ENCODE peak calls at places on chromosomes 12 and 14, in nine cellular contexts. H is thyroid gland; A is HepG2; I is DND-41; U is CD4-positive, CD25-positive, alpha-beta regulatory T cell; W is psoas muscle; E is cardiac muscle cell; Q is ovary; K is GM12878. S is an unnamed sample.

GRCh38 chr14:34699873-34700621 is 14.3 kb downstream of the CFL2 start:
- DNase-seq in H (no peak), A (peak; percentile 89), I (no peak), U (no peak), W (no peak), E (no peak), Q (no peak), K (no peak), S (no peak)

GRCh38 chr12:3885179-3886094 is 12.2 kb upstream of the PARP11 start:
- DNase-seq in H (no peak), A (peak; percentile 36), I (peak; percentile 37), U (peak; percentile 71), W (no peak), E (peak; percentile 56), Q (peak; percentile 46), K (no peak), S (peak; percentile 26)

GRCh38 chr14:79411403-79412174 is 799.7 kb downstream of the DIO2 start:
- DNase-seq in H (no peak), A (no peak), I (no peak), U (no peak), W (no peak), E (no peak), Q (no peak), K (no peak), S (no peak)

GRCh38 chr12:91877022-91877421 is 268.6 kb downstream of the BTG1 start:
- DNase-seq in H (peak; percentile 6), A (no peak), I (peak; percentile 87), U (peak; percentile 97), W (no peak), E (no peak), Q (no peak), K (peak; percentile 20), S (peak; percentile 73)

GRCh38 chr14:94638330-94638729 is 26.1 kb downstream of the SERPINA3 start:
- DNase-seq in H (no peak), A (no peak), I (no peak), U (no peak), W (no peak), E (no peak), Q (no peak), K (no peak), S (no peak)

GRCh38 chr14:79656086-79656485 is 555.2 kb downstream of the DIO2 start:
- DNase-seq in H (no peak), A (no peak), I (no peak), U (no peak), W (no peak), E (no peak), Q (no peak), K (no peak), S (no peak)

GRCh38 chr12:77347009-77347408 is 281.6 kb upstream of the E2F7 start:
- DNase-seq in H (no peak), A (no peak), I (no peak), U (no peak), W (no peak), E (no peak), Q (no peak), K (no peak), S (no peak)

GRCh38 chr14:90545966-90546751 is 149.3 kb downstream of the CALM1 start:
- DNase-seq in H (peak; percentile 64), A (no peak), I (no peak), U (no peak), W (peak; percentile 87), E (peak; percentile 71), Q (no peak), K (no peak), S (no peak)

GRCh38 chr12:52050116-52050770 is 999 bp upstream of the NR4A1 start:
- DNase-seq in H (peak; percentile 69), A (no peak), I (no peak), U (no peak), W (no peak), E (no peak), Q (peak; percentile 81), K (no peak), S (no peak)

GRCh38 chr12:119692410-119692809 is 24.5 kb downstream of the PRKAB1 start:
- DNase-seq in H (no peak), A (no peak), I (no peak), U (no peak), W (no peak), E (no peak), Q (no peak), K (no peak), S (no peak)

GRCh38 chr12:20455001-20455706 is 86.8 kb downstream of the PDE3A start:
- DNase-seq in H (no peak), A (no peak), I (no peak), U (no peak), W (no peak), E (no peak), Q (no peak), K (no peak), S (no peak)

GRCh38 chr14:68501621-68502052 is 291.2 kb downstream of the ZFP36L1 start:
- DNase-seq in H (peak; percentile 99), A (no peak), I (no peak), U (no peak), W (peak; percentile 68), E (no peak), Q (no peak), K (no peak), S (no peak)

GRCh38 chr12:11500222-11500860 is 105.0 kb upstream of the PRB2 start:
- DNase-seq in H (peak; percentile 88), A (peak; percentile 19), I (peak; percentile 66), U (peak; percentile 49), W (peak; percentile 81), E (peak; percentile 97), Q (peak; percentile 48), K (no peak), S (peak; percentile 69)

GRCh38 chr12:79296871-79297270 is 393.9 kb downstream of the PAWR start:
- DNase-seq in H (no peak), A (no peak), I (no peak), U (no peak), W (no peak), E (no peak), Q (no peak), K (no peak), S (no peak)

GRCh38 chr14:51302319-51303030 is 62.4 kb downstream of the TMX1 start:
- DNase-seq in H (no peak), A (no peak), I (no peak), U (no peak), W (no peak), E (no peak), Q (no peak), K (no peak), S (no peak)

GRCh38 chr14:46091819-46092218 is 559.8 kb downstream of the RPL10L start:
- DNase-seq in H (no peak), A (no peak), I (no peak), U (no peak), W (no peak), E (no peak), Q (no peak), K (no peak), S (no peak)

GRCh38 chr12:62713723-62714122 is 221.2 kb downstream of the PPM1H start:
- DNase-seq in H (no peak), A (no peak), I (no peak), U (no peak), W (no peak), E (no peak), Q (no peak), K (no peak), S (no peak)

DNA sequence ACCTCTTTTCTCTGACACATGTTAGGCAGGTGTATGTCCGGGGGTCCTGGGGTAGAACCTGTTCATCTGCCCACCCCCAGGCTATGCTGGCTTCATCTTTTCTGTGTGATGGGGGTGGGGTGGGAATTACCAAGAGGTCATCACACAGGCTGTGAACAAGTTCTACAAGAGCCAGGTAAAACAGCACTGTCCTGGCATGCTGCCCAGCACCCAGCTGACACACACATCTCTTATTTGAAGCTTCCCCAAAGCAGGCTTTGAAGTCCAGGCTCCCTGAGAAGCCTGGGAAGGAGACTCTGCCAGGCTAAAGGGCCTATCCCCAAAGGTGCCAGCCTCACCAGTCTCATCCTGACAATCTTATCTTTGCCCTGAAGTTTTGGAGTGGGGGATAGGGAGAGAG is 141.1 kb downstream of the ALG10 start:
- DNase-seq in H (peak; percentile 24), A (no peak), I (no peak), U (no peak), W (no peak), E (no peak), Q (no peak), K (no peak), S (no peak)
- H3K9me3 ChIP-seq in H (no peaks in the 10 kb centered on the region), A (no peaks in the 10 kb centered on the region), I (no peaks in the 10 kb centered on the region), U (no peaks in the 10 kb centered on the region), W (no peaks in the 10 kb centered on the region), E (no peaks in the 10 kb centered on the region), Q (no peaks in the 10 kb centered on the region), K (no peaks in the 10 kb centered on the region), S (no peaks in the 10 kb centered on the region)

DNA sequence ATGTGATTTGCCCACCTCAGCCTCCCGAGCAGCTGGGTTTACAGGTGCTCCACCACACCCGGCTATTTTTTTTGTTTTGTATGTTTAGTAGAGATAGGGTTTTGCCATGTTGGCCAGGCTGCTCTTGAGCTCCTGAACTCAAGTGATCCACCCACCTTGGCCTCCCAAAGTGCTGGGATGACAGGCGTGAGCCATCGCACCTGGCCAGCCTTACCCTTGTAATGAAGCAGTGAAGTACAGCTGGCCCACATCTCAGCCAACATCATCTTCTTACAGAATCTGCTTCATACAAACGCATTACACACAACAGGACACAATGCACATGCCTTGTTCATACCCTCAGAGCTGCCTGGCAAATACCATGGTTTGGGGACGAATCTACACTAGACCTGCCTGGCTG is 31.3 kb upstream of the CHFR start:
- DNase-seq in H (no peak), A (no peak), I (no peak), U (no peak), W (no peak), E (no peak), Q (no peak), K (no peak), S (no peak)
- H3K9me3 ChIP-seq in H (no peaks in the 10 kb centered on the region), A (peaks cover 100% of the 10 kb centered on the region), I (peaks cover 57% of the 10 kb centered on the region), U (peaks cover 61% of the 10 kb centered on the region), W (peaks cover 95% of the 10 kb centered on the region), E (peaks cover 21% of the 10 kb centered on the region), Q (no peaks in the 10 kb centered on the region), K (peaks cover 13% of the 10 kb centered on the region), S (peaks cover 89% of the 10 kb centered on the region)

DNA sequence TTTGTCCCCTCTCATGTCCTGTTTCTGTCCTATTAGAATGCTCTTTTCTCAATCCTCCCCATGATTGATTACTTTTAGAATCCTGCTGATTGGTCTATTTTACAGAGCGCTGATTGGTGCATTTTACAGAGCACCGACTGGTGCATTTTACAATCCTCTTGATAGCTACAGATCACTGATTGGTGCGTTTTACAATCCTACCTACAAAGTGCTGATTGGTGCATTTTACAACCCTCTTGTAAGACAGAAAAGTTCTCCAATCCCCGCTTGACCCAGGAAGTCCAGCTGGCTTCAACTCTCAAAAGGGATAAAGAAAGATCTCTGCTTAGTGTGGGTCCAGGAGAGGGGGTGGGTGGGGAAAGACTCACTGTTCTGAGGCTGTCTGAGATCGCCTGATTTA is 71.3 kb downstream of the DHRS2 start:
- DNase-seq in H (no peak), A (no peak), I (no peak), U (no peak), W (no peak), E (no peak), Q (no peak), K (no peak), S (no peak)
- H3K9me3 ChIP-seq in H (no peaks in the 10 kb centered on the region), A (peaks cover 66% of the 10 kb centered on the region), I (peaks cover 26% of the 10 kb centered on the region), U (peaks cover 9% of the 10 kb centered on the region), W (no peaks in the 10 kb centered on the region), E (no peaks in the 10 kb centered on the region), Q (no peaks in the 10 kb centered on the region), K (peaks cover 2% of the 10 kb centered on the region), S (peaks cover 12% of the 10 kb centered on the region)

DNA sequence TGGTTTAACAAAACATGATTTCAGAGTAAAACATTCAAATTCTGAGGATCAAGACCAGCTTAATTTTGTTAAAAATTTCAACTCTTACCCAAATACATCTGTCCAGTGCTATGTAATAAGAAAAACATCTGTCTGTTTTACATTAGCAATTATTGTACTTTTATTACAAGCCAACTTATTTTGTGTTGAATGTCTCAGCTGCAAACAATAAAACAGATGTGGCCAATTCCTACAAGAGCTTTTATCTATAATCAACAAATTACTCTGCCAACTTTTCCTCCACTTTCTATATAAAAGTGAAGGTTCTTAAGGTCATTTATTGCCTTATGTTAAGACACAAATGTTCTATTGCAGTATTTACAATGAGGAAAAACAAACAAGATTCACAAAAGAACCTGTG is 72.8 kb downstream of the NOVA1 start:
- DNase-seq in H (no peak), A (no peak), I (no peak), U (no peak), W (no peak), E (no peak), Q (no peak), K (no peak), S (no peak)
- H3K9me3 ChIP-seq in H (no peaks in the 10 kb centered on the region), A (peaks cover 81% of the 10 kb centered on the region), I (no peaks in the 10 kb centered on the region), U (peaks cover 3% of the 10 kb centered on the region), W (no peaks in the 10 kb centered on the region), E (no peaks in the 10 kb centered on the region), Q (no peaks in the 10 kb centered on the region), K (no peaks in the 10 kb centered on the region), S (no peaks in the 10 kb centered on the region)